ENCODE peak calls at places on chromosome 15, in seven cellular contexts. One of them, this sample, is unnamed.
A peak's percentile ranks its signal among the peaks of the same experiment; 100 is the strongest.

GRCh38 chr15:31511707-31512310 is 185.2 kb downstream of the KLF13 start:
- DNase-seq in body of pancreas: no peak
- DNase-seq in cardiac muscle cell: no peak
- DNase-seq in tibial artery: no peak
- DNase-seq in heart right ventricle: no peak
- DNase-seq in sigmoid colon: no peak
- DNase-seq in adrenal gland: no peak
- DNase-seq in this sample: no peak

GRCh38 chr15:84752195-84752594 is 3.8 kb downstream of the ZNF592 start:
- DNase-seq in body of pancreas: no peak
- DNase-seq in cardiac muscle cell: no peak
- DNase-seq in tibial artery: no peak
- DNase-seq in heart right ventricle: no peak
- DNase-seq in sigmoid colon: no peak
- DNase-seq in adrenal gland: no peak
- DNase-seq in this sample: no peak

GRCh38 chr15:77416954-77417353 is 3.0 kb downstream of the PEAK1 start:
- DNase-seq in body of pancreas: no peak
- DNase-seq in cardiac muscle cell: no peak
- DNase-seq in tibial artery: no peak
- DNase-seq in heart right ventricle: no peak
- DNase-seq in sigmoid colon: no peak
- DNase-seq in adrenal gland: no peak
- DNase-seq in this sample: no peak

GRCh38 chr15:87154771-87155170 is 1075.1 kb downstream of the AGBL1 start:
- DNase-seq in body of pancreas: no peak
- DNase-seq in cardiac muscle cell: peak; percentile 2
- DNase-seq in tibial artery: no peak
- DNase-seq in heart right ventricle: no peak
- DNase-seq in sigmoid colon: no peak
- DNase-seq in adrenal gland: no peak
- DNase-seq in this sample: no peak

GRCh38 chr15:95032181-95032580 is 800.8 kb downstream of the MCTP2 start:
- DNase-seq in body of pancreas: no peak
- DNase-seq in cardiac muscle cell: no peak
- DNase-seq in tibial artery: no peak
- DNase-seq in heart right ventricle: no peak
- DNase-seq in sigmoid colon: no peak
- DNase-seq in adrenal gland: no peak
- DNase-seq in this sample: no peak

GRCh38 chr15:81027200-81027599 is 26.5 kb downstream of the TLNRD1 start:
- DNase-seq in body of pancreas: no peak
- DNase-seq in cardiac muscle cell: no peak
- DNase-seq in tibial artery: no peak
- DNase-seq in heart right ventricle: no peak
- DNase-seq in sigmoid colon: no peak
- DNase-seq in adrenal gland: no peak
- DNase-seq in this sample: no peak

GRCh38 chr15:70324001-70324974 is 226.6 kb upstream of the TLE3 start:
- DNase-seq in body of pancreas: no peak
- DNase-seq in cardiac muscle cell: no peak
- DNase-seq in tibial artery: no peak
- DNase-seq in heart right ventricle: no peak
- DNase-seq in sigmoid colon: peak; percentile 79
- DNase-seq in adrenal gland: no peak
- DNase-seq in this sample: no peak

GRCh38 chr15:74609938-74610301 is 5.7 kb upstream of the CLK3 start:
- DNase-seq in body of pancreas: no peak
- DNase-seq in cardiac muscle cell: no peak
- DNase-seq in tibial artery: no peak
- DNase-seq in heart right ventricle: no peak
- DNase-seq in sigmoid colon: no peak
- DNase-seq in adrenal gland: no peak
- DNase-seq in this sample: no peak

GRCh38 chr15:72389231-72389630 is 8.9 kb upstream of the TMEM202 start:
- DNase-seq in body of pancreas: peak; percentile 35
- DNase-seq in cardiac muscle cell: peak; percentile 43
- DNase-seq in tibial artery: no peak
- DNase-seq in heart right ventricle: no peak
- DNase-seq in sigmoid colon: no peak
- DNase-seq in adrenal gland: no peak
- DNase-seq in this sample: no peak

GRCh38 chr15:63381301-63382192 is at the start of gene CA12:
- DNase-seq in body of pancreas: peak; percentile 74
- DNase-seq in cardiac muscle cell: peak; percentile 47
- DNase-seq in tibial artery: no peak
- DNase-seq in heart right ventricle: peak; percentile 20
- DNase-seq in sigmoid colon: peak; percentile 51
- DNase-seq in adrenal gland: no peak
- DNase-seq in this sample: peak; percentile 39

GRCh38 chr15:50907866-50908208 is 646 bp upstream of the AP4E1 start:
- DNase-seq in body of pancreas: no peak
- DNase-seq in cardiac muscle cell: peak; percentile 49
- DNase-seq in tibial artery: no peak
- DNase-seq in heart right ventricle: no peak
- DNase-seq in sigmoid colon: no peak
- DNase-seq in adrenal gland: peak; percentile 49
- DNase-seq in this sample: no peak

GRCh38 chr15:88908123-88908522 is 5.1 kb downstream of the MFGE8 start:
- DNase-seq in body of pancreas: no peak
- DNase-seq in cardiac muscle cell: no peak
- DNase-seq in tibial artery: no peak
- DNase-seq in heart right ventricle: no peak
- DNase-seq in sigmoid colon: peak; percentile 50
- DNase-seq in adrenal gland: no peak
- DNase-seq in this sample: no peak

GRCh38 chr15:60326824-60327654 is 70.7 kb downstream of the ANXA2 start:
- DNase-seq in body of pancreas: no peak
- DNase-seq in cardiac muscle cell: peak; percentile 73
- DNase-seq in tibial artery: no peak
- DNase-seq in heart right ventricle: no peak
- DNase-seq in sigmoid colon: no peak
- DNase-seq in adrenal gland: peak; percentile 31
- DNase-seq in this sample: peak; percentile 35

GRCh38 chr15:23504003-23504402 is 57.0 kb upstream of the GOLGA6L2 start:
- DNase-seq in body of pancreas: no peak
- DNase-seq in cardiac muscle cell: no peak
- DNase-seq in tibial artery: no peak
- DNase-seq in heart right ventricle: no peak
- DNase-seq in sigmoid colon: no peak
- DNase-seq in adrenal gland: no peak
- DNase-seq in this sample: no peak

GRCh38 chr15:31293655-31294054 is 33.0 kb upstream of the KLF13 start:
- DNase-seq in body of pancreas: no peak
- DNase-seq in cardiac muscle cell: no peak
- DNase-seq in tibial artery: no peak
- DNase-seq in heart right ventricle: no peak
- DNase-seq in sigmoid colon: no peak
- DNase-seq in adrenal gland: no peak
- DNase-seq in this sample: no peak

GRCh38 chr15:36769110-36769509 is 189.7 kb downstream of the CDIN1 start:
- DNase-seq in body of pancreas: no peak
- DNase-seq in cardiac muscle cell: peak; percentile 40
- DNase-seq in tibial artery: no peak
- DNase-seq in heart right ventricle: no peak
- DNase-seq in sigmoid colon: no peak
- DNase-seq in adrenal gland: no peak
- DNase-seq in this sample: no peak
- H3K4me1 ChIP-seq in body of pancreas: no peaks in the 10 kb centered on the region
- H3K4me1 ChIP-seq in cardiac muscle cell: peaks cover 37% of the 10 kb centered on the region
- H3K4me1 ChIP-seq in tibial artery: no peaks in the 10 kb centered on the region
- H3K4me1 ChIP-seq in heart right ventricle: peaks cover 30% of the 10 kb centered on the region
- H3K4me1 ChIP-seq in sigmoid colon: peaks cover 7% of the 10 kb centered on the region
- H3K4me1 ChIP-seq in adrenal gland: no peaks in the 10 kb centered on the region
- H3K4me1 ChIP-seq in this sample: no peaks in the 10 kb centered on the region

GRCh38 chr15:90957105-90957790 is 2.6 kb downstream of the RCCD1 start:
- DNase-seq in body of pancreas: peak; percentile 38
- DNase-seq in cardiac muscle cell: peak; percentile 43
- DNase-seq in tibial artery: no peak
- DNase-seq in heart right ventricle: peak; percentile 35
- DNase-seq in sigmoid colon: no peak
- DNase-seq in adrenal gland: no peak
- DNase-seq in this sample: peak; percentile 53

GRCh38 chr15:90955911-90956310 is 1.2 kb downstream of the RCCD1 start:
- DNase-seq in body of pancreas: peak; percentile 57
- DNase-seq in cardiac muscle cell: no peak
- DNase-seq in tibial artery: no peak
- DNase-seq in heart right ventricle: no peak
- DNase-seq in sigmoid colon: no peak
- DNase-seq in adrenal gland: no peak
- DNase-seq in this sample: no peak

GRCh38 chr15:90959028-90959595 is 4.4 kb downstream of the RCCD1 start:
- DNase-seq in body of pancreas: no peak
- DNase-seq in cardiac muscle cell: no peak
- DNase-seq in tibial artery: no peak
- DNase-seq in heart right ventricle: no peak
- DNase-seq in sigmoid colon: no peak
- DNase-seq in adrenal gland: no peak
- DNase-seq in this sample: no peak

GRCh38 chr15:90956551-90957104 is 1.9 kb downstream of the RCCD1 start:
- DNase-seq in body of pancreas: peak; percentile 80
- DNase-seq in cardiac muscle cell: peak; percentile 84
- DNase-seq in tibial artery: peak; percentile 86
- DNase-seq in heart right ventricle: peak; percentile 80
- DNase-seq in sigmoid colon: peak; percentile 87
- DNase-seq in adrenal gland: peak; percentile 78
- DNase-seq in this sample: peak; percentile 92

DNA sequence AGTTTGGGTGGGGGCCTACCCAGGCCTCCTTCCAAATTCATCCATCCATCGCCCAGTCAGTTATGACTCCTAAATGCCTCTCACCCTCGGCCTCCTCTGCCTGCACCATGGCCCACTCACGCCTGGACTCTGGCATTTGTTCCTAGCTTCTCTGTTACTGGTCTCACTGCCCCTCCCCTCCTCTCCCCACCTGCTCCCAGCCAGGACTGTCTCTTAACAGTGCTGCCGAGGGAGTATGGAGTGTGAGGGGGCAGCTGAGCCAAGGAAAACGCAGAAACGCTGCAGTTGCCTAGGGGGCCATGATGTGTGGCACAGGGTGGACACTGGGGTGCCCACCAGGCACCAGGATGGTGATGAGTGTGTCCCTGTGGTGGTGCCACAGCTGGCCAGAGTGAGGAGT is 3.1 kb downstream of the RCCD1 start:
- DNase-seq in body of pancreas: no peak
- DNase-seq in cardiac muscle cell: no peak
- DNase-seq in tibial artery: no peak
- DNase-seq in heart right ventricle: no peak
- DNase-seq in sigmoid colon: no peak
- DNase-seq in adrenal gland: no peak
- DNase-seq in this sample: no peak
- H3K4me3 ChIP-seq in body of pancreas: no peak overlapping the region
- H3K4me3 ChIP-seq in cardiac muscle cell: no peak overlapping the region
- H3K4me3 ChIP-seq in tibial artery: peak overlapping the region; percentile 88
- H3K4me3 ChIP-seq in heart right ventricle: peak overlapping the region; percentile 68
- H3K4me3 ChIP-seq in sigmoid colon: peak overlapping the region; percentile 56
- H3K4me3 ChIP-seq in adrenal gland: no peak overlapping the region
- H3K4me3 ChIP-seq in this sample: peak overlapping the region; percentile 85

DNA sequence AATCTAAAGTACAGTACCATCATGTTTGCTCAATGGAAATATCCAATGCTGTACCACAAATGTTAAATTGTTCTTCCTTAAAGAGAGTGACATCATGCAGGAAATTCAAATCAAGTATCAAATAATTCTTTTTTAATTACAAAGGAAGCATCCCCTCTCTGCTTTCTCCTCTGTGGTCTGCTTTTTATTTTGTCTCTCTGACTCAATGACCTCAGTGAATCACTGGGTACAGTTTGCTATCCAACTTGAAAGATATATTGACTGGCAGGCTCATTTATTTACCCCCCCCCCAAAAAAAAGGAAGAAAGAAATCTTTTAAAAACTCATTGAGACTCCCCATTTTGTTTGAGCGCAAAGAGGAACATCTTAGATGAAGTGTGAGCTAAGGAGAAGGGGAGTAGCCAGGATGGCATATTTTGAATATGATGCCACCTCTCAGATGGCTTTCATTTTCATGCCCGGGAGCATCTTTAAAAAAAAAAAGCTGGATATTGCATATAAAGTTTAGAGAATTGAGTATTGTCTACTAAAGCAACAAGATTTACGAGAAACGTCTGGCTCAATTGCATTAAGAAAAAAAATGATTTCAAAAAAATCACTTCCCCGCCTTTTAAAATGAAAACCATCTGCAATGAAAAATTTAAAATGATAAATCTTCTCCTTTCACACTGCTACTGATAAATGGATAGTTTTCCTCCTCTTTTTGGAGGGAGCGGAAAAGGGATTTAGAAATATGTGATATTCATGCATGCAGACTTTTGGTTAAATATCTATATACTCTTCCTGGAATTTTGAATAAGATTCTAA is 307.1 kb upstream of the DPH6 start:
- DNase-seq in body of pancreas: no peak
- DNase-seq in cardiac muscle cell: no peak
- DNase-seq in tibial artery: no peak
- DNase-seq in heart right ventricle: no peak
- DNase-seq in sigmoid colon: no peak
- DNase-seq in adrenal gland: no peak
- DNase-seq in this sample: no peak
- H3K27me3 ChIP-seq in body of pancreas: no peaks in the 10 kb centered on the region
- H3K27me3 ChIP-seq in cardiac muscle cell: no peaks in the 10 kb centered on the region
- H3K27me3 ChIP-seq in tibial artery: no peaks in the 10 kb centered on the region
- H3K27me3 ChIP-seq in heart right ventricle: no peaks in the 10 kb centered on the region
- H3K27me3 ChIP-seq in sigmoid colon: no peaks in the 10 kb centered on the region
- H3K27me3 ChIP-seq in adrenal gland: no peaks in the 10 kb centered on the region
- H3K27me3 ChIP-seq in this sample: no peaks in the 10 kb centered on the region

GRCh38 chr15:39784638-39785037 is 2.0 kb upstream of the FSIP1 start:
- DNase-seq in body of pancreas: no peak
- DNase-seq in cardiac muscle cell: no peak
- DNase-seq in tibial artery: no peak
- DNase-seq in heart right ventricle: no peak
- DNase-seq in sigmoid colon: no peak
- DNase-seq in adrenal gland: no peak
- DNase-seq in this sample: no peak
- H3K4me1 ChIP-seq in body of pancreas: peaks cover 40% of the 10 kb centered on the region
- H3K4me1 ChIP-seq in cardiac muscle cell: peaks cover 8% of the 10 kb centered on the region
- H3K4me1 ChIP-seq in tibial artery: peaks cover 18% of the 10 kb centered on the region
- H3K4me1 ChIP-seq in heart right ventricle: peaks cover 20% of the 10 kb centered on the region
- H3K4me1 ChIP-seq in sigmoid colon: peaks cover 22% of the 10 kb centered on the region
- H3K4me1 ChIP-seq in adrenal gland: peaks cover 21% of the 10 kb centered on the region
- H3K4me1 ChIP-seq in this sample: no peaks in the 10 kb centered on the region

GRCh38 chr15:45378913-45379262 is 544 bp upstream of the GATM start:
- DNase-seq in body of pancreas: peak; percentile 87
- DNase-seq in cardiac muscle cell: no peak
- DNase-seq in tibial artery: no peak
- DNase-seq in heart right ventricle: no peak
- DNase-seq in sigmoid colon: no peak
- DNase-seq in adrenal gland: no peak
- DNase-seq in this sample: no peak
- H3K4me3 ChIP-seq in body of pancreas: peak overlapping the region; percentile 97
- H3K4me3 ChIP-seq in cardiac muscle cell: peak overlapping the region; percentile 56
- H3K4me3 ChIP-seq in tibial artery: peak overlapping the region; percentile 66
- H3K4me3 ChIP-seq in heart right ventricle: peak overlapping the region; percentile 70
- H3K4me3 ChIP-seq in sigmoid colon: peak overlapping the region; percentile 56
- H3K4me3 ChIP-seq in adrenal gland: no peak overlapping the region
- H3K4me3 ChIP-seq in this sample: no peak overlapping the region

GRCh38 chr15:73527598-73527997 is 84.6 kb downstream of the REC114 start:
- DNase-seq in body of pancreas: no peak
- DNase-seq in cardiac muscle cell: no peak
- DNase-seq in tibial artery: no peak
- DNase-seq in heart right ventricle: no peak
- DNase-seq in sigmoid colon: no peak
- DNase-seq in adrenal gland: no peak
- DNase-seq in this sample: no peak
- H3K27me3 ChIP-seq in body of pancreas: no peaks in the 10 kb centered on the region
- H3K27me3 ChIP-seq in cardiac muscle cell: no peaks in the 10 kb centered on the region
- H3K27me3 ChIP-seq in tibial artery: no peaks in the 10 kb centered on the region
- H3K27me3 ChIP-seq in heart right ventricle: no peaks in the 10 kb centered on the region
- H3K27me3 ChIP-seq in sigmoid colon: no peaks in the 10 kb centered on the region
- H3K27me3 ChIP-seq in adrenal gland: no peaks in the 10 kb centered on the region
- H3K27me3 ChIP-seq in this sample: peaks cover 11% of the 10 kb centered on the region

GRCh38 chr15:62099171-62099601 is 32.4 kb downstream of the C2CD4A start:
- DNase-seq in body of pancreas: no peak
- DNase-seq in cardiac muscle cell: peak; percentile 42
- DNase-seq in tibial artery: no peak
- DNase-seq in heart right ventricle: no peak
- DNase-seq in sigmoid colon: no peak
- DNase-seq in adrenal gland: no peak
- DNase-seq in this sample: no peak
- H3K4me1 ChIP-seq in body of pancreas: peaks cover 12% of the 10 kb centered on the region
- H3K4me1 ChIP-seq in cardiac muscle cell: no peaks in the 10 kb centered on the region
- H3K4me1 ChIP-seq in tibial artery: no peaks in the 10 kb centered on the region
- H3K4me1 ChIP-seq in heart right ventricle: no peaks in the 10 kb centered on the region
- H3K4me1 ChIP-seq in sigmoid colon: peaks cover 6% of the 10 kb centered on the region
- H3K4me1 ChIP-seq in adrenal gland: no peaks in the 10 kb centered on the region
- H3K4me1 ChIP-seq in this sample: peaks cover 7% of the 10 kb centered on the region

This sample was measured in BE2C.